ENCODE peak calls at places on chromosomes 3 and 15, in eight cellular contexts. A is right atrium auricular region; J is amniotic epithelial cell; F is ovary; P is GM19239; T is activated gamma-delta T cell treated with Interleukin-2 at 50 U/mL for 16 hours; O is NCI-H1092; S is stimulated activated CD4-positive, alpha-beta T cell treated with anti-CD3 and anti-CD28 coated beads, TNF-alpha, amount 100 ng/mL, for 24 hours. Y is an unnamed sample.

GRCh38 chr3:51408813-51409212 is 17.7 kb downstream of the RBM15B start:
- DNase-seq in S (no peak), P (no peak), F (no peak), T (no peak), A (no peak), O (no peak), J (no peak), Y (no peak)

GRCh38 chr3:6125520-6125919 is 735.4 kb upstream of the GRM7 start:
- DNase-seq in O (no peak), T (no peak), F (no peak), S (no peak), P (no peak), J (no peak), A (no peak), Y (no peak)

GRCh38 chr3:36597422-36597821 is 166.9 kb downstream of the DCLK3 start:
- DNase-seq in T (no peak), P (no peak), O (no peak), J (no peak), F (no peak), S (no peak), A (no peak), Y (peak; percentile 45)

GRCh38 chr3:183844606-183845005 is 19.2 kb upstream of the MAP6D1 start:
- DNase-seq in A (no peak), F (no peak), T (no peak), S (no peak), J (peak; percentile 86), O (no peak), P (no peak), Y (peak; percentile 1)

GRCh38 chr3:148101061-148101460 is 596.6 kb upstream of the AGTR1 start:
- DNase-seq in P (no peak), T (no peak), J (no peak), S (no peak), A (no peak), O (no peak), F (no peak), Y (no peak)

GRCh38 chr3:30749230-30749629 is 142.8 kb downstream of the TGFBR2 start:
- DNase-seq in P (no peak), J (peak; percentile 29), T (no peak), S (no peak), A (no peak), F (no peak), O (no peak), Y (peak; percentile 45)

GRCh38 chr3:99808163-99808794 is 9.4 kb upstream of the CMSS1 start:
- DNase-seq in J (peak; percentile 80), T (peak; percentile 34), A (no peak), P (no peak), F (no peak), S (peak; percentile 14), O (peak; percentile 17), Y (peak; percentile 74)

GRCh38 chr15:90677807-90678790 is 39.0 kb upstream of the BLM start:
- DNase-seq in S (no peak), T (no peak), J (no peak), A (no peak), F (no peak), O (no peak), P (no peak), Y (no peak)

GRCh38 chr3:132730891-132731580 is 8.8 kb upstream of the NPHP3 start:
- DNase-seq in A (no peak), P (no peak), T (no peak), O (peak; percentile 16), S (no peak), F (no peak), J (peak; percentile 46), Y (peak; percentile 81)

GRCh38 chr3:126798521-126798920 is 94.5 kb downstream of the CHCHD6 start:
- DNase-seq in P (no peak), A (no peak), O (no peak), J (no peak), F (no peak), T (no peak), S (no peak), Y (no peak)

GRCh38 chr15:31309893-31310606 is 16.6 kb upstream of the KLF13 start:
- DNase-seq in S (no peak), P (no peak), J (no peak), F (no peak), O (no peak), A (no peak), T (no peak), Y (no peak)

GRCh38 chr15:80849308-80849707 is 70.1 kb downstream of the CEMIP start:
- DNase-seq in P (no peak), O (no peak), S (no peak), A (no peak), T (no peak), J (peak; percentile 91), F (peak; percentile 58), Y (no peak)

GRCh38 chr3:14216257-14217048 is 37.8 kb downstream of the LSM3 start:
- DNase-seq in S (peak; percentile 50), J (no peak), F (no peak), A (no peak), O (no peak), T (peak; percentile 38), P (no peak), Y (peak; percentile 96)

GRCh38 chr15:71791975-71792374 is 18.4 kb upstream of the NR2E3 start:
- DNase-seq in T (no peak), J (no peak), A (no peak), S (no peak), P (no peak), F (no peak), O (no peak), Y (no peak)

GRCh38 chr3:65597225-65597951 is 441.3 kb downstream of the MAGI1 start:
- DNase-seq in A (no peak), J (no peak), T (no peak), S (no peak), O (peak; percentile 10), P (no peak), F (no peak), Y (no peak)

GRCh38 chr15:70299931-70300858 is 202.5 kb upstream of the TLE3 start:
- DNase-seq in P (peak; percentile 93), A (no peak), O (no peak), J (no peak), S (peak; percentile 56), T (peak; percentile 81), F (no peak), Y (no peak)

GRCh38 chr3:141391298-141392017 is 23.2 kb downstream of the ZBTB38 start:
- DNase-seq in P (no peak), F (no peak), T (no peak), O (no peak), S (no peak), A (no peak), J (peak; percentile 64), Y (no peak)